ENCODE peak calls at places on chromosomes 11 and 22, in seven cellular contexts. One of them, this sample, is unnamed.

GRCh38 chr22:20427945-20428417 is 9.6 kb downstream of the SCARF2 start:
- DNase-seq in GM03348: no peak
- DNase-seq in SJSA1: no peak
- DNase-seq in heart left ventricle: peak; percentile 15
- DNase-seq in GM18507: no peak
- DNase-seq in nephron progenitor cell: no peak
- DNase-seq in NCI-H460: no peak
- DNase-seq in this sample: no peak

GRCh38 chr22:45540122-45540521 is 37.4 kb downstream of the FBLN1 start:
- DNase-seq in heart left ventricle: no peak
- DNase-seq in GM18507: no peak
- DNase-seq in GM03348: no peak
- DNase-seq in nephron progenitor cell: no peak
- DNase-seq in SJSA1: no peak
- DNase-seq in NCI-H460: no peak
- DNase-seq in this sample: no peak

GRCh38 chr11:117221775-117222517 is 9.9 kb downstream of the PCSK7 start:
- DNase-seq in nephron progenitor cell: peak; percentile 33
- DNase-seq in GM03348: peak; percentile 61
- DNase-seq in heart left ventricle: no peak
- DNase-seq in NCI-H460: no peak
- DNase-seq in SJSA1: no peak
- DNase-seq in GM18507: no peak
- DNase-seq in this sample: no peak

GRCh38 chr22:26890870-26891269 is 233.5 kb downstream of the MIAT start:
- DNase-seq in GM18507: no peak
- DNase-seq in GM03348: no peak
- DNase-seq in nephron progenitor cell: no peak
- DNase-seq in NCI-H460: no peak
- DNase-seq in SJSA1: no peak
- DNase-seq in heart left ventricle: no peak
- DNase-seq in this sample: no peak

GRCh38 chr11:92830382-92831148 is 138.9 kb upstream of the MTNR1B start:
- DNase-seq in GM03348: no peak
- DNase-seq in heart left ventricle: no peak
- DNase-seq in nephron progenitor cell: no peak
- DNase-seq in SJSA1: no peak
- DNase-seq in NCI-H460: no peak
- DNase-seq in GM18507: no peak
- DNase-seq in this sample: no peak

GRCh38 chr11:20261526-20261925 is 101.3 kb upstream of the DBX1 start:
- DNase-seq in nephron progenitor cell: no peak
- DNase-seq in GM03348: no peak
- DNase-seq in NCI-H460: no peak
- DNase-seq in heart left ventricle: no peak
- DNase-seq in GM18507: no peak
- DNase-seq in SJSA1: no peak
- DNase-seq in this sample: no peak

GRCh38 chr11:125626381-125626950 is 1.5 kb downstream of the CHEK1 start:
- DNase-seq in SJSA1: no peak
- DNase-seq in GM18507: peak; percentile 7
- DNase-seq in heart left ventricle: no peak
- DNase-seq in NCI-H460: no peak
- DNase-seq in GM03348: no peak
- DNase-seq in nephron progenitor cell: no peak
- DNase-seq in this sample: peak; percentile 36

GRCh38 chr11:3882671-3883070 is 27.2 kb downstream of the STIM1 start:
- DNase-seq in nephron progenitor cell: no peak
- DNase-seq in GM03348: no peak
- DNase-seq in heart left ventricle: no peak
- DNase-seq in NCI-H460: no peak
- DNase-seq in GM18507: no peak
- DNase-seq in SJSA1: no peak
- DNase-seq in this sample: no peak

GRCh38 chr11:131025020-131025419 is 108.7 kb upstream of the SNX19 start:
- DNase-seq in GM03348: peak; percentile 75
- DNase-seq in NCI-H460: peak; percentile 18
- DNase-seq in nephron progenitor cell: peak; percentile 15
- DNase-seq in SJSA1: no peak
- DNase-seq in heart left ventricle: no peak
- DNase-seq in GM18507: no peak
- DNase-seq in this sample: no peak

GRCh38 chr22:49551897-49552659 is 275.6 kb downstream of the BRD1 start:
- DNase-seq in GM18507: no peak
- DNase-seq in nephron progenitor cell: no peak
- DNase-seq in GM03348: no peak
- DNase-seq in heart left ventricle: peak; percentile 14
- DNase-seq in SJSA1: no peak
- DNase-seq in NCI-H460: no peak
- DNase-seq in this sample: no peak

GRCh38 chr22:35377735-35378134 is 3.2 kb upstream of the HMOX1 start:
- DNase-seq in GM18507: no peak
- DNase-seq in nephron progenitor cell: no peak
- DNase-seq in GM03348: no peak
- DNase-seq in heart left ventricle: no peak
- DNase-seq in SJSA1: no peak
- DNase-seq in NCI-H460: no peak
- DNase-seq in this sample: no peak

GRCh38 chr22:35604671-35605457 is 12.3 kb downstream of the MB start:
- DNase-seq in GM03348: no peak
- DNase-seq in nephron progenitor cell: no peak
- DNase-seq in GM18507: no peak
- DNase-seq in NCI-H460: no peak
- DNase-seq in SJSA1: no peak
- DNase-seq in heart left ventricle: no peak
- DNase-seq in this sample: no peak

GRCh38 chr11:80593981-80594380 is 1153.2 kb upstream of the TENM4 start:
- DNase-seq in SJSA1: peak; percentile 30
- DNase-seq in heart left ventricle: no peak
- DNase-seq in GM18507: no peak
- DNase-seq in NCI-H460: peak; percentile 46
- DNase-seq in nephron progenitor cell: no peak
- DNase-seq in GM03348: no peak
- DNase-seq in this sample: no peak

GRCh38 chr22:29224121-29224858 is 18.6 kb downstream of the EMID1 start:
- DNase-seq in GM18507: no peak
- DNase-seq in nephron progenitor cell: no peak
- DNase-seq in GM03348: no peak
- DNase-seq in NCI-H460: no peak
- DNase-seq in SJSA1: no peak
- DNase-seq in heart left ventricle: no peak
- DNase-seq in this sample: no peak

GRCh38 chr22:39384750-39385480 is 14.7 kb upstream of the TAB1 start:
- DNase-seq in heart left ventricle: no peak
- DNase-seq in SJSA1: peak; percentile 62
- DNase-seq in GM03348: no peak
- DNase-seq in NCI-H460: no peak
- DNase-seq in GM18507: no peak
- DNase-seq in nephron progenitor cell: peak; percentile 40
- DNase-seq in this sample: no peak

GRCh38 chr11:84106560-84106959 is 820.4 kb upstream of the CCDC90B start:
- DNase-seq in nephron progenitor cell: no peak
- DNase-seq in SJSA1: no peak
- DNase-seq in GM18507: no peak
- DNase-seq in heart left ventricle: no peak
- DNase-seq in GM03348: no peak
- DNase-seq in NCI-H460: no peak
- DNase-seq in this sample: no peak

GRCh38 chr11:118105657-118106305 is 19.0 kb upstream of the SMIM35 start:
- DNase-seq in NCI-H460: no peak
- DNase-seq in GM18507: no peak
- DNase-seq in nephron progenitor cell: no peak
- DNase-seq in heart left ventricle: no peak
- DNase-seq in SJSA1: no peak
- DNase-seq in GM03348: no peak
- DNase-seq in this sample: no peak

GRCh38 chr11:107044503-107044902 is 26.2 kb upstream of the GUCY1A2 start:
- DNase-seq in GM18507: no peak
- DNase-seq in heart left ventricle: no peak
- DNase-seq in GM03348: no peak
- DNase-seq in NCI-H460: no peak
- DNase-seq in nephron progenitor cell: no peak
- DNase-seq in SJSA1: no peak
- DNase-seq in this sample: no peak

GRCh38 chr11:58004664-58005063 is 19.0 kb upstream of the OR9Q1 start:
- DNase-seq in SJSA1: no peak
- DNase-seq in nephron progenitor cell: no peak
- DNase-seq in heart left ventricle: no peak
- DNase-seq in GM18507: no peak
- DNase-seq in GM03348: no peak
- DNase-seq in NCI-H460: no peak
- DNase-seq in this sample: no peak

GRCh38 chr22:43287441-43287840 is 55.7 kb downstream of the SCUBE1 start:
- DNase-seq in nephron progenitor cell: no peak
- DNase-seq in NCI-H460: no peak
- DNase-seq in GM03348: no peak
- DNase-seq in SJSA1: no peak
- DNase-seq in heart left ventricle: no peak
- DNase-seq in GM18507: no peak
- DNase-seq in this sample: no peak

GRCh38 chr11:9206496-9206895 is 58.7 kb downstream of the DENND5A start:
- DNase-seq in GM03348: peak; percentile 77
- DNase-seq in NCI-H460: no peak
- DNase-seq in SJSA1: no peak
- DNase-seq in heart left ventricle: no peak
- DNase-seq in GM18507: no peak
- DNase-seq in nephron progenitor cell: no peak
- DNase-seq in this sample: no peak

GRCh38 chr11:2531277-2531986 is 86.6 kb downstream of the KCNQ1 start:
- DNase-seq in NCI-H460: peak; percentile 29
- DNase-seq in GM18507: peak; percentile 60
- DNase-seq in SJSA1: peak; percentile 83
- DNase-seq in heart left ventricle: peak; percentile 89
- DNase-seq in GM03348: peak; percentile 91
- DNase-seq in nephron progenitor cell: peak; percentile 94
- DNase-seq in this sample: no peak

GRCh38 chr11:17154409-17155159 is 53.2 kb downstream of the PIK3C2A start:
- DNase-seq in GM03348: no peak
- DNase-seq in nephron progenitor cell: no peak
- DNase-seq in GM18507: no peak
- DNase-seq in NCI-H460: no peak
- DNase-seq in heart left ventricle: no peak
- DNase-seq in SJSA1: no peak
- DNase-seq in this sample: no peak

GRCh38 chr11:78731008-78731407 is 156.3 kb upstream of the NARS2 start:
- DNase-seq in GM03348: no peak
- DNase-seq in GM18507: no peak
- DNase-seq in SJSA1: no peak
- DNase-seq in NCI-H460: no peak
- DNase-seq in heart left ventricle: no peak
- DNase-seq in nephron progenitor cell: no peak
- DNase-seq in this sample: no peak

GRCh38 chr11:131748146-131749050 is 378.0 kb downstream of the NTM start:
- DNase-seq in GM03348: peak; percentile 83
- DNase-seq in nephron progenitor cell: peak; percentile 76
- DNase-seq in GM18507: no peak
- DNase-seq in heart left ventricle: no peak
- DNase-seq in SJSA1: peak; percentile 47
- DNase-seq in NCI-H460: peak; percentile 36
- DNase-seq in this sample: no peak

GRCh38 chr22:30038219-30038618 is 42.0 kb upstream of the HORMAD2 start:
- DNase-seq in GM03348: no peak
- DNase-seq in NCI-H460: no peak
- DNase-seq in heart left ventricle: no peak
- DNase-seq in SJSA1: no peak
- DNase-seq in nephron progenitor cell: no peak
- DNase-seq in GM18507: no peak
- DNase-seq in this sample: no peak

GRCh38 chr11:59172345-59173079 is 580 bp downstream of the DTX4 start:
- DNase-seq in NCI-H460: no peak
- DNase-seq in heart left ventricle: no peak
- DNase-seq in SJSA1: no peak
- DNase-seq in GM03348: peak; percentile 35
- DNase-seq in nephron progenitor cell: peak; percentile 56
- DNase-seq in GM18507: no peak
- DNase-seq in this sample: peak; percentile 60

GRCh38 chr11:10930961-10931760 is 73.3 kb upstream of the ZBED5 start:
- DNase-seq in nephron progenitor cell: peak; percentile 80
- DNase-seq in GM03348: peak; percentile 90
- DNase-seq in SJSA1: peak; percentile 71
- DNase-seq in heart left ventricle: peak; percentile 85
- DNase-seq in NCI-H460: peak; percentile 34
- DNase-seq in GM18507: no peak
- DNase-seq in this sample: no peak

GRCh38 chr11:42043312-42043711 is 583.9 kb upstream of the LRRC4C start:
- DNase-seq in SJSA1: no peak
- DNase-seq in NCI-H460: no peak
- DNase-seq in nephron progenitor cell: no peak
- DNase-seq in GM18507: no peak
- DNase-seq in GM03348: peak; percentile 56
- DNase-seq in heart left ventricle: no peak
- DNase-seq in this sample: no peak

GRCh38 chr11:111283945-111284481 is 14.3 kb upstream of the POU2AF3 start:
- DNase-seq in NCI-H460: no peak
- DNase-seq in SJSA1: no peak
- DNase-seq in GM18507: no peak
- DNase-seq in GM03348: no peak
- DNase-seq in heart left ventricle: no peak
- DNase-seq in nephron progenitor cell: no peak
- DNase-seq in this sample: no peak

GRCh38 chr11:41377709-41378394 is 81.6 kb downstream of the LRRC4C start:
- DNase-seq in GM03348: no peak
- DNase-seq in GM18507: no peak
- DNase-seq in SJSA1: no peak
- DNase-seq in heart left ventricle: no peak
- DNase-seq in nephron progenitor cell: no peak
- DNase-seq in NCI-H460: no peak
- DNase-seq in this sample: no peak

GRCh38 chr22:49666146-49666809 is 161.4 kb downstream of the BRD1 start:
- DNase-seq in SJSA1: peak; percentile 21
- DNase-seq in GM03348: no peak
- DNase-seq in GM18507: no peak
- DNase-seq in NCI-H460: no peak
- DNase-seq in heart left ventricle: no peak
- DNase-seq in nephron progenitor cell: no peak
- DNase-seq in this sample: no peak

GRCh38 chr11:117823941-117824420 is 563 bp downstream of the FXYD2 start:
- DNase-seq in SJSA1: no peak
- DNase-seq in NCI-H460: no peak
- DNase-seq in GM03348: no peak
- DNase-seq in GM18507: no peak
- DNase-seq in nephron progenitor cell: no peak
- DNase-seq in heart left ventricle: peak; percentile 90
- DNase-seq in this sample: no peak

GRCh38 chr11:1099519-1100355 is 25.1 kb downstream of the MUC2 start:
- DNase-seq in nephron progenitor cell: no peak
- DNase-seq in GM18507: no peak
- DNase-seq in GM03348: no peak
- DNase-seq in NCI-H460: no peak
- DNase-seq in heart left ventricle: peak; percentile 54
- DNase-seq in SJSA1: no peak
- DNase-seq in this sample: no peak

GRCh38 chr22:37119872-37120271 is 10.4 kb upstream of the TMPRSS6 start:
- DNase-seq in nephron progenitor cell: no peak
- DNase-seq in GM03348: no peak
- DNase-seq in NCI-H460: no peak
- DNase-seq in GM18507: no peak
- DNase-seq in heart left ventricle: no peak
- DNase-seq in SJSA1: no peak
- DNase-seq in this sample: no peak

GRCh38 chr11:33642461-33643166 is 58.0 kb downstream of the C11orf91 start:
- DNase-seq in GM18507: no peak
- DNase-seq in SJSA1: peak; percentile 12
- DNase-seq in NCI-H460: no peak
- DNase-seq in nephron progenitor cell: no peak
- DNase-seq in heart left ventricle: no peak
- DNase-seq in GM03348: no peak
- DNase-seq in this sample: no peak

GRCh38 chr22:47446821-47447810 is 684.7 kb downstream of the TBC1D22A start:
- DNase-seq in GM18507: no peak
- DNase-seq in NCI-H460: no peak
- DNase-seq in heart left ventricle: no peak
- DNase-seq in GM03348: no peak
- DNase-seq in nephron progenitor cell: no peak
- DNase-seq in SJSA1: no peak
- DNase-seq in this sample: no peak

GRCh38 chr11:69464621-69464960 is 16.9 kb upstream of the LINC01488 start:
- DNase-seq in SJSA1: no peak
- DNase-seq in GM03348: no peak
- DNase-seq in GM18507: no peak
- DNase-seq in heart left ventricle: peak; percentile 33
- DNase-seq in nephron progenitor cell: no peak
- DNase-seq in NCI-H460: no peak
- DNase-seq in this sample: no peak